ENCODE peak calls at places on chromosomes 11 and 22, in eight cellular contexts. W is Panc1, R is progenitor cell of endocrine pancreas, O is brain microvascular endothelial cell, K is chondrocyte, G is fibroblast of pulmonary artery, Q is adrenal gland, M is tibial nerve. Y is an unnamed sample.

GRCh38 chr11:86116996-86117705 is 48.3 kb upstream of the PICALM start:
- DNase-seq in W (no peak), R (no peak), O (peak; percentile 63), K (no peak), G (peak; percentile 61), Q (no peak), M (no peak), Y (peak; percentile 55)

GRCh38 chr22:28435960-28436359 is 243.7 kb downstream of the TTC28 start:
- DNase-seq in W (no peak), R (no peak), O (no peak), K (no peak), G (no peak), Q (no peak), M (no peak), Y (no peak)

GRCh38 chr11:65321076-65321475 is 6.4 kb downstream of the CDC42EP2 start:
- DNase-seq in W (no peak), R (no peak), O (no peak), K (no peak), G (no peak), Q (no peak), M (no peak), Y (no peak)

GRCh38 chr11:77064648-77065217 is 2.0 kb upstream of the CAPN5 start:
- DNase-seq in W (no peak), R (no peak), O (no peak), K (no peak), G (no peak), Q (peak; percentile 18), M (no peak), Y (no peak)

GRCh38 chr22:37079668-37080171 is 28.2 kb downstream of the KCTD17 start:
- DNase-seq in W (no peak), R (no peak), O (peak; percentile 21), K (no peak), G (peak; percentile 67), Q (no peak), M (no peak), Y (no peak)

GRCh38 chr22:37059876-37060449 is 8.4 kb downstream of the KCTD17 start:
- DNase-seq in W (no peak), R (no peak), O (no peak), K (no peak), G (no peak), Q (no peak), M (no peak), Y (no peak)

GRCh38 chr11:133581091-133581490 is 48.8 kb upstream of the OPCML start:
- DNase-seq in W (no peak), R (no peak), O (no peak), K (no peak), G (no peak), Q (no peak), M (no peak), Y (no peak)

GRCh38 chr22:23055448-23056179 is 14.7 kb upstream of the GNAZ start:
- DNase-seq in W (no peak), R (no peak), O (no peak), K (peak; percentile 18), G (no peak), Q (no peak), M (no peak), Y (no peak)

GRCh38 chr11:34624069-34624468 is 3.2 kb downstream of the EHF start:
- DNase-seq in W (no peak), R (no peak), O (no peak), K (no peak), G (no peak), Q (no peak), M (no peak), Y (no peak)

GRCh38 chr11:11081273-11081672 is 223.4 kb upstream of the ZBED5 start:
- DNase-seq in W (no peak), R (no peak), O (no peak), K (no peak), G (no peak), Q (no peak), M (no peak), Y (no peak)

GRCh38 chr11:128696930-128697329 is 3.1 kb downstream of the FLI1 start:
- DNase-seq in W (no peak), R (no peak), O (no peak), K (no peak), G (no peak), Q (no peak), M (no peak), Y (no peak)

GRCh38 chr11:92888701-92889100 is 80.8 kb upstream of the MTNR1B start:
- DNase-seq in W (no peak), R (no peak), O (no peak), K (no peak), G (no peak), Q (no peak), M (no peak), Y (peak; percentile 25)

GRCh38 chr11:23632293-23632692 is 772.0 kb upstream of the CCDC179 start:
- DNase-seq in W (no peak), R (no peak), O (no peak), K (no peak), G (no peak), Q (no peak), M (no peak), Y (no peak)

GRCh38 chr11:59263225-59263894 is 50.6 kb upstream of the MPEG1 start:
- DNase-seq in W (no peak), R (no peak), O (no peak), K (no peak), G (no peak), Q (no peak), M (no peak), Y (peak; percentile 27)

GRCh38 chr22:27990451-27990840 is 71.4 kb upstream of the PITPNB start:
- DNase-seq in W (no peak), R (no peak), O (no peak), K (peak; percentile 55), G (no peak), Q (peak; percentile 14), M (no peak), Y (no peak)

GRCh38 chr11:35077709-35078695 is 61.0 kb upstream of the CD44 start:
- DNase-seq in W (peak; percentile 71), R (no peak), O (peak; percentile 82), K (no peak), G (peak; percentile 44), Q (no peak), M (no peak), Y (peak; percentile 56)

GRCh38 chr11:64037027-64037633 is 1.4 kb downstream of the FLRT1 start:
- DNase-seq in W (no peak), R (no peak), O (no peak), K (no peak), G (no peak), Q (no peak), M (no peak), Y (no peak)

GRCh38 chr11:64035081-64035524 is 628 bp upstream of the FLRT1 start:
- DNase-seq in W (no peak), R (no peak), O (no peak), K (no peak), G (no peak), Q (no peak), M (no peak), Y (no peak)

GRCh38 chr11:64034411-64034811 is 1.3 kb upstream of the FLRT1 start:
- DNase-seq in W (no peak), R (no peak), O (no peak), K (no peak), G (no peak), Q (no peak), M (no peak), Y (no peak)

GRCh38 chr11:64035581-64035980 is at the start of gene FLRT1:
- DNase-seq in W (no peak), R (no peak), O (no peak), K (no peak), G (no peak), Q (no peak), M (no peak), Y (no peak)

GRCh38 chr11:64036081-64037026 is 623 bp downstream of the FLRT1 start:
- DNase-seq in W (no peak), R (no peak), O (peak; percentile 11), K (no peak), G (peak; percentile 16), Q (peak; percentile 38), M (no peak), Y (no peak)
- TF ChIP-seq CTCF in W (no peak), R (peak; percentile 5), O (no peak), K (peak; percentile 46), G (no peak), Q (no peak), M (no peak), Y (no peak)

GRCh38 chr22:43796567-43796966 is 15.5 kb downstream of the EFCAB6 start:
- DNase-seq in W (peak; percentile 8), R (no peak), O (peak; percentile 34), K (no peak), G (peak; percentile 80), Q (no peak), M (no peak), Y (peak; percentile 38)
- TF ChIP-seq CTCF in W (peak; percentile 64), R (peak; percentile 48), O (peak; percentile 58), K (peak; percentile 72), G (peak; percentile 69), Q (no peak), M (no peak), Y (peak; percentile 41)

DNA sequence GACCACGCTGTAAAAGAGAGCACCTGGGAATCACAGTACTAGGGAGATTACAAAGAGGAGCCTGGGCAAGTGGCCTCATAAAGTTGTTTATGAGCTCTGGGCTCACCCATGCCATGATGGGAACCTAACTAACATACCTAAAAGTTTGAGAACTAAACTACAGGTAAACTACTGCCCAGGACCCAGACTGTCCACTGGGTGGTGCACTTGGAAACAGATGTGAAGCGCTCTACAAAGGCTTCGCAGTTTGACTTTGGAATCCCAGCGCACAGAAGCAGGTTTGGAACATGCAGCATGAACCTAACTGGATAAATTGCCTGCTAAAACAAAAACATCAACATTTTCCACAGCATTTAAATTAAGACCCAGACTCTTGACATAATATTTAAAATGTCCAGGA is 418.6 kb downstream of the FAM181B start:
- DNase-seq in W (no peak), R (peak; percentile 22), O (no peak), K (no peak), G (no peak), Q (peak; percentile 54), M (no peak), Y (peak; percentile 55)
- TF ChIP-seq CTCF in W (peak; percentile 52), R (peak; percentile 81), O (no peak), K (peak; percentile 34), G (no peak), Q (peak; percentile 35), M (no peak), Y (peak; percentile 35)

DNA sequence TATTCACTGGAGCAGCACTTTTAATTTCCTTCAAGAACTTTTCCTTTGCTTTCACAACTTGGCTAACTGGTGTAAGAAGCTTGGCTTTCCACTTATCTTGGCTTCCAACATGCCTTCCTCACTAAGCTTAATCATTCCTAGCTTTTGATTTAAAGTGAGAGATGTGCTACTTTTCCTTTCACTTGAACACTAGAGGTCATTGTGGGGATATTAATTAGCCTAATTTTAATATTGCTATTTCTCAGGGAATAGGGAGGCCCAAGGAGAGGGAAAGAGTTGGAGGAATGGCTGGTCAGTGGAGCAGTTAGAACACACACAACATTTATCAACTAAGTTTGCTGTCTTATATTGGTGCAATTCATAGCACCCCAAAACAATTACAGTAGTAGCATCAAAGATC is 24.6 kb upstream of the CCDC90B start:
- DNase-seq in W (no peak), R (no peak), O (no peak), K (no peak), G (no peak), Q (no peak), M (no peak), Y (no peak)
- TF ChIP-seq CTCF in W (no peak), R (no peak), O (no peak), K (no peak), G (no peak), Q (no peak), M (no peak), Y (no peak)

Y was measured in MCF 10A.